ENCODE peak calls at places on chromosomes 11 and 22, in nine cellular contexts. One of them, this sample, is unnamed.

GRCh38 chr11:130407978-130408377 is 20.4 kb downstream of the ADAMTS8 start:
- DNase-seq in NCI-H2227 treated with DMSO at 0.1 percent for 48 hours: no peak
- DNase-seq in SHP77: no peak
- DNase-seq in adrenal gland: peak; percentile 62
- DNase-seq in esophagus squamous epithelium: no peak
- DNase-seq in H54: peak; percentile 52
- DNase-seq in HTR-8/SVneo: peak; percentile 54
- DNase-seq in testis: no peak
- DNase-seq in progenitor cell of endocrine pancreas: no peak
- DNase-seq in this sample: no peak

GRCh38 chr11:14012836-14013235 is 50.3 kb downstream of the SPON1 start:
- DNase-seq in NCI-H2227 treated with DMSO at 0.1 percent for 48 hours: no peak
- DNase-seq in SHP77: no peak
- DNase-seq in adrenal gland: no peak
- DNase-seq in esophagus squamous epithelium: no peak
- DNase-seq in H54: peak; percentile 18
- DNase-seq in HTR-8/SVneo: no peak
- DNase-seq in testis: no peak
- DNase-seq in progenitor cell of endocrine pancreas: no peak
- DNase-seq in this sample: no peak

GRCh38 chr11:19418221-19418620 is 177.5 kb upstream of the E2F8 start:
- DNase-seq in NCI-H2227 treated with DMSO at 0.1 percent for 48 hours: no peak
- DNase-seq in SHP77: no peak
- DNase-seq in adrenal gland: no peak
- DNase-seq in esophagus squamous epithelium: no peak
- DNase-seq in H54: no peak
- DNase-seq in HTR-8/SVneo: no peak
- DNase-seq in testis: no peak
- DNase-seq in progenitor cell of endocrine pancreas: no peak
- DNase-seq in this sample: no peak

GRCh38 chr22:24071686-24072085 is 60.6 kb downstream of the CABIN1 start:
- DNase-seq in NCI-H2227 treated with DMSO at 0.1 percent for 48 hours: no peak
- DNase-seq in SHP77: no peak
- DNase-seq in adrenal gland: no peak
- DNase-seq in esophagus squamous epithelium: no peak
- DNase-seq in H54: no peak
- DNase-seq in HTR-8/SVneo: no peak
- DNase-seq in testis: no peak
- DNase-seq in progenitor cell of endocrine pancreas: no peak
- DNase-seq in this sample: no peak

GRCh38 chr11:129023968-129024676 is 81.5 kb upstream of the TP53AIP1 start:
- DNase-seq in NCI-H2227 treated with DMSO at 0.1 percent for 48 hours: no peak
- DNase-seq in SHP77: no peak
- DNase-seq in adrenal gland: no peak
- DNase-seq in esophagus squamous epithelium: no peak
- DNase-seq in H54: no peak
- DNase-seq in HTR-8/SVneo: no peak
- DNase-seq in testis: peak; percentile 42
- DNase-seq in progenitor cell of endocrine pancreas: peak; percentile 11
- DNase-seq in this sample: peak; percentile 1

GRCh38 chr22:41966607-41967240 is 2.5 kb upstream of the SEPTIN3 start:
- DNase-seq in NCI-H2227 treated with DMSO at 0.1 percent for 48 hours: no peak
- DNase-seq in SHP77: peak; percentile 82
- DNase-seq in adrenal gland: peak; percentile 89
- DNase-seq in esophagus squamous epithelium: no peak
- DNase-seq in H54: no peak
- DNase-seq in HTR-8/SVneo: peak; percentile 80
- DNase-seq in testis: peak; percentile 56
- DNase-seq in progenitor cell of endocrine pancreas: no peak
- DNase-seq in this sample: peak; percentile 65

GRCh38 chr11:134337051-134337450 is 5.3 kb downstream of the GLB1L2 start:
- DNase-seq in NCI-H2227 treated with DMSO at 0.1 percent for 48 hours: no peak
- DNase-seq in SHP77: no peak
- DNase-seq in adrenal gland: no peak
- DNase-seq in esophagus squamous epithelium: no peak
- DNase-seq in H54: no peak
- DNase-seq in HTR-8/SVneo: no peak
- DNase-seq in testis: no peak
- DNase-seq in progenitor cell of endocrine pancreas: no peak
- DNase-seq in this sample: no peak

GRCh38 chr11:124837491-124837856 is 27.8 kb upstream of the ROBO3 start:
- DNase-seq in NCI-H2227 treated with DMSO at 0.1 percent for 48 hours: peak; percentile 64
- DNase-seq in SHP77: peak; percentile 58
- DNase-seq in adrenal gland: no peak
- DNase-seq in esophagus squamous epithelium: no peak
- DNase-seq in H54: peak; percentile 54
- DNase-seq in HTR-8/SVneo: peak; percentile 46
- DNase-seq in testis: peak; percentile 33
- DNase-seq in progenitor cell of endocrine pancreas: no peak
- DNase-seq in this sample: peak; percentile 57

GRCh38 chr11:116601734-116602636 is 170.8 kb downstream of the BUD13 start:
- DNase-seq in NCI-H2227 treated with DMSO at 0.1 percent for 48 hours: no peak
- DNase-seq in SHP77: no peak
- DNase-seq in adrenal gland: no peak
- DNase-seq in esophagus squamous epithelium: no peak
- DNase-seq in H54: no peak
- DNase-seq in HTR-8/SVneo: no peak
- DNase-seq in testis: no peak
- DNase-seq in progenitor cell of endocrine pancreas: no peak
- DNase-seq in this sample: no peak

GRCh38 chr11:31806944-31807790 is 4.0 kb downstream of the PAX6 start:
- DNase-seq in NCI-H2227 treated with DMSO at 0.1 percent for 48 hours: no peak
- DNase-seq in SHP77: no peak
- DNase-seq in adrenal gland: no peak
- DNase-seq in esophagus squamous epithelium: no peak
- DNase-seq in H54: no peak
- DNase-seq in HTR-8/SVneo: no peak
- DNase-seq in testis: no peak
- DNase-seq in progenitor cell of endocrine pancreas: no peak
- DNase-seq in this sample: no peak

GRCh38 chr22:23268877-23269276 is 88.6 kb downstream of the BCR start:
- DNase-seq in NCI-H2227 treated with DMSO at 0.1 percent for 48 hours: no peak
- DNase-seq in SHP77: no peak
- DNase-seq in adrenal gland: no peak
- DNase-seq in esophagus squamous epithelium: no peak
- DNase-seq in H54: no peak
- DNase-seq in HTR-8/SVneo: no peak
- DNase-seq in testis: no peak
- DNase-seq in progenitor cell of endocrine pancreas: no peak
- DNase-seq in this sample: no peak

GRCh38 chr11:69640995-69641581 is at the start of gene CCND1:
- DNase-seq in NCI-H2227 treated with DMSO at 0.1 percent for 48 hours: no peak
- DNase-seq in SHP77: peak; percentile 66
- DNase-seq in adrenal gland: peak; percentile 87
- DNase-seq in esophagus squamous epithelium: no peak
- DNase-seq in H54: peak; percentile 69
- DNase-seq in HTR-8/SVneo: peak; percentile 84
- DNase-seq in testis: peak; percentile 66
- DNase-seq in progenitor cell of endocrine pancreas: peak; percentile 69
- DNase-seq in this sample: peak; percentile 85

GRCh38 chr11:69375316-69376154 is 81.6 kb downstream of the MYEOV start:
- DNase-seq in NCI-H2227 treated with DMSO at 0.1 percent for 48 hours: no peak
- DNase-seq in SHP77: no peak
- DNase-seq in adrenal gland: no peak
- DNase-seq in esophagus squamous epithelium: no peak
- DNase-seq in H54: no peak
- DNase-seq in HTR-8/SVneo: no peak
- DNase-seq in testis: peak; percentile 9
- DNase-seq in progenitor cell of endocrine pancreas: no peak
- DNase-seq in this sample: no peak

GRCh38 chr11:62433141-62433543 is 14.3 kb downstream of the SCGB1A1 start:
- DNase-seq in NCI-H2227 treated with DMSO at 0.1 percent for 48 hours: no peak
- DNase-seq in SHP77: no peak
- DNase-seq in adrenal gland: no peak
- DNase-seq in esophagus squamous epithelium: no peak
- DNase-seq in H54: no peak
- DNase-seq in HTR-8/SVneo: no peak
- DNase-seq in testis: peak; percentile 48
- DNase-seq in progenitor cell of endocrine pancreas: no peak
- DNase-seq in this sample: no peak

GRCh38 chr11:66958956-66959274 is 732 bp upstream of the PC start:
- DNase-seq in NCI-H2227 treated with DMSO at 0.1 percent for 48 hours: no peak
- DNase-seq in SHP77: no peak
- DNase-seq in adrenal gland: no peak
- DNase-seq in esophagus squamous epithelium: no peak
- DNase-seq in H54: no peak
- DNase-seq in HTR-8/SVneo: no peak
- DNase-seq in testis: no peak
- DNase-seq in progenitor cell of endocrine pancreas: no peak
- DNase-seq in this sample: no peak

GRCh38 chr11:119198925-119199324 is 7.2 kb upstream of the CBL start:
- DNase-seq in NCI-H2227 treated with DMSO at 0.1 percent for 48 hours: no peak
- DNase-seq in SHP77: no peak
- DNase-seq in adrenal gland: peak; percentile 9
- DNase-seq in esophagus squamous epithelium: no peak
- DNase-seq in H54: no peak
- DNase-seq in HTR-8/SVneo: no peak
- DNase-seq in testis: no peak
- DNase-seq in progenitor cell of endocrine pancreas: no peak
- DNase-seq in this sample: no peak